ENCODE peak calls at places on chromosome X, in nine cellular contexts. Z is lower leg skin, E is tibial nerve, B is ascending aorta, O is HL-60, X is choroid plexus epithelial cell, I is foreskin fibroblast, F is colonic mucosa, W is Panc1. U is an unnamed sample.

GRCh38 chrX:107978707-107979307 is 3.4 kb downstream of the TEX13B start:
- DNase-seq in E (no peak), W (no peak), B (no peak), X (peak), Z (no peak), O (peak), F (no peak), I (peak), U (no peak)

GRCh38 chrX:48533165-48533564 is 6.3 kb upstream of the TBC1D25 start:
- DNase-seq in I (no peak), O (no peak), B (no peak), Z (no peak), W (no peak), F (no peak), X (no peak), E (no peak), U (no peak)

GRCh38 chrX:130173190-130173895 is 1.6 kb downstream of the RAB33A start:
- DNase-seq in X (peak), F (peak), E (peak), W (no peak), O (peak), B (peak), Z (peak), I (peak), U (no peak)

GRCh38 chrX:3712080-3712869 is 1.2 kb downstream of the PRKX start:
- DNase-seq in I (peak), Z (no peak), F (peak), W (no peak), O (peak), B (no peak), E (peak), X (peak), U (no peak)

GRCh38 chrX:99353412-99353811 is 1056.7 kb downstream of the PCDH19 start:
- DNase-seq in Z (no peak), F (no peak), W (no peak), I (no peak), B (no peak), E (no peak), X (no peak), O (no peak), U (no peak)

GRCh38 chrX:5644786-5645185 is 583.9 kb downstream of the NLGN4X start:
- DNase-seq in E (no peak), F (no peak), W (no peak), O (no peak), I (no peak), Z (no peak), B (no peak), X (no peak), U (no peak)

GRCh38 chrX:87732133-87732532 is 214.5 kb downstream of the KLHL4 start:
- DNase-seq in W (no peak), I (no peak), X (no peak), B (no peak), F (no peak), O (no peak), Z (no peak), E (no peak), U (no peak)

GRCh38 chrX:122703762-122704161 is 480.3 kb upstream of the GRIA3 start:
- DNase-seq in I (peak), B (no peak), X (peak), W (no peak), Z (no peak), O (no peak), F (no peak), E (no peak), U (no peak)

GRCh38 chrX:19560611-19561010 is 45.3 kb upstream of the MAP3K15 start:
- DNase-seq in O (no peak), I (no peak), W (no peak), B (no peak), F (no peak), E (no peak), Z (no peak), X (no peak), U (no peak)

DNA sequence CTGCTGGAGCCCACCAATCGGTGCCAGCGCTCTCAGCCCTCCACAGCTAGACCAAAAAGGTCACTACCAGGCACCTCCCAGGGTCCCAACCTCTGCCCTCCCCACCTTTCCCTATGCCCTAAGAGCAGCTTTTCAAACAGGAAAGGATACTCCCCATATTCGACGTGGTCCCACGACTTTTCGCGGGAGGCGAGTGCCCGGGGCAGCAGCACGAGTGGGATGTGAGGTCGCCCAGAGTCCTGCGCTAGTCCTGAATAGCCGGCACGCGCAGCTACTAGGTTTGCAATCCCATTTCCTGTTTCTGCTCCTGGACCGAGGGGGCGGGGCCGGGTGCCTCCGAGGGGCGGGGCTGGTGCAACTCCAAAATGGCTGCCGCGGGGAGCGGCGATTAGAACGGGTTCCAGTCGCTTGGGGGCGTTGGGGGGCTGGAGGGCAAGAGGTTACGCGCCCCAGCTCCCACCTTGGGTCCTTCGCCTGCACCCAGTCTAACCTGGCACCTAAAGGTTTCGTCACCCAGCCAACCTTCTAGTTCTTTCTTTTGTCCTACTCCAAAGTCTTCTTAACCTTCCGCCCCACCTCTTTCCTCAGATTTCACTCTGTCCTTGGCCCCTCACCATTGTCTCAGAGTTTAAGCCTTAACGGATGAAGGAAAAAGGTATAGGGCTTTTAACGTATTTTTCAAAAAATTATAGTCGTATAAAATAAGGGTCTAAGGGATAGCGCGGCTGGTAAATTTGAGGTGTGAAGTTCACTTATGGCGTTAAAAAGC is 85.0 kb upstream of the TENT5D start:
- DNase-seq in O (peak), E (peak), B (no peak), W (no peak), Z (peak), X (no peak), F (peak), I (peak), U (no peak)
- H3K4me3 ChIP-seq in O (no peak), E (peak), B (peak), W (no peak), Z (no peak), X (no peak), F (peak), I (peak), U (peak)

GRCh38 chrX:133214316-133214715 is 3.8 kb downstream of the TFDP3 start:
- DNase-seq in W (no peak), E (no peak), Z (no peak), F (no peak), B (no peak), I (no peak), X (no peak), O (no peak), U (no peak)

GRCh38 chrX:133215017-133215416 is 3.1 kb downstream of the TFDP3 start:
- DNase-seq in X (no peak), B (no peak), E (no peak), O (no peak), I (no peak), W (no peak), F (no peak), Z (no peak), U (no peak)

GRCh38 chrX:133218329-133218728 is at the start of gene TFDP3:
- DNase-seq in F (no peak), Z (no peak), X (no peak), W (no peak), E (no peak), I (no peak), B (no peak), O (no peak), U (no peak)

DNA sequence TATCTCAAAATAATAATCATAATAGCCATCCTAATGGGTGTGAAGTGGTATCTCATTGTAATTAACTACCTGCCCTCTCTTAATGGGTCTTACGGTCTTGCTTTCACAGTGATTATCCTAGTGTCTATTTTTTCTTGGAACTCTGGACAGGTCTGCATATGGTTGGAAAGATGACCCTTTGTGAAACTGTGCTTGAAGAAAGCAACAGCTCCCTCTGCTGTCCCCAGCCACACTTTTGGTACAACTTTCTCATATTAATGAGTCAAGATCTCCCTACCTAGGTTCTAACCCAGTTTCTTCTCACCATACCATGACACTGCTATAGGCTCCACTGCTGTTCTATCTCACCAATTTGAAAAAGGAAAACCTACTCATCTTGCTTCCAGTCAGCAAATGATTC is 2.4 kb downstream of the TFDP3 start:
- DNase-seq in E (no peak), Z (no peak), B (no peak), X (peak), W (no peak), O (no peak), I (no peak), F (peak), U (no peak)
- TF ChIP-seq CTCF in E (no peak), Z (no peak), B (no peak), X (peak), W (peak), O (no peak), I (no peak), F (peak), U (no peak)

GRCh38 chrX:38080808-38081207 is 74.5 kb downstream of the SYTL5 start:
- DNase-seq in I (no peak), X (no peak), F (no peak), O (no peak), Z (no peak), B (no peak), E (no peak), W (no peak), U (no peak)
- H3K4me3 ChIP-seq in I (no peak), X (no peak), F (no peak), O (no peak), Z (no peak), B (no peak), E (no peak), W (no peak), U (no peak)

DNA sequence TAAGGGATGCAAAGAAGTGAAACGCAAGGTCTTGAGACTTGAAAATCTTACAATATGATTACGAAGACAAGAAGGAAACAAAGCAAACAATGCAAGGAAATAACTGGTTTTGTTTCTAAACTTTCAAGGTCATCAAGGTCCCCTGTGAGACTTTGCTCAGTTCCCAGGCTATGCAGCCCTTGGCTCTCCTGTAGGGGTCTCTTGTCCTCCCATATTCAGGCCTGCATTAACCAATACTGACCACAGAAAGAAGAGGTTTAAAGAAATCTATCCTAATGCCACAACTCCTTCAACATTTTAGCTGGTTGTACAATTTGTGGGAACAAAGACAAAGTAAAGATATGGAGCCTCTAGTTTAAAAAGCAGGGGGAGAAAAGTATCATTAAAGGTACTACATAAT is 209.2 kb downstream of the LHFPL1 start:
- DNase-seq in O (no peak), B (no peak), E (no peak), W (no peak), Z (no peak), F (no peak), X (no peak), I (no peak), U (no peak)
- TF ChIP-seq CTCF in O (no peak), B (no peak), E (no peak), W (no peak), Z (no peak), F (no peak), X (no peak), I (no peak), U (no peak)